ENCODE peak calls at places on chromosomes 5 and 9, in four cellular contexts. D, A, N and V are unnamed samples.

GRCh38 chr5:141973871-141974595 is 5.1 kb downstream of the RNF14 start:
- DNase-seq in D (peak), A (peak), N (no peak), V (peak)

GRCh38 chr9:33708441-33708840 is 86.9 kb upstream of the PRSS3 start:
- DNase-seq in D (no peak), A (no peak), N (no peak), V (no peak)

GRCh38 chr9:37604296-37604695 is 11.9 kb upstream of the TOMM5 start:
- DNase-seq in D (no peak), A (no peak), N (no peak), V (no peak)

GRCh38 chr9:74006935-74007334 is 490.2 kb upstream of the RORB start:
- DNase-seq in D (no peak), A (no peak), N (no peak), V (no peak)

GRCh38 chr5:172802585-172803176 is 31.4 kb upstream of the ERGIC1 start:
- DNase-seq in D (peak), A (peak), N (no peak), V (peak)

GRCh38 chr5:125370486-125370885 is 624.0 kb upstream of the ZNF608 start:
- DNase-seq in D (no peak), A (no peak), N (no peak), V (no peak)

GRCh38 chr5:135821061-135821781 is 13.2 kb upstream of the SLC25A48 start:
- DNase-seq in D (no peak), A (no peak), N (no peak), V (no peak)

GRCh38 chr5:108386345-108387061 is 4.6 kb upstream of the FBXL17 start:
- DNase-seq in D (peak), A (peak), N (no peak), V (peak)

GRCh38 chr5:175680020-175680419 is 22.1 kb downstream of the HRH2 start:
- DNase-seq in D (no peak), A (no peak), N (no peak), V (no peak)

GRCh38 chr5:133723651-133724366 is 111.5 kb upstream of the FSTL4 start:
- DNase-seq in D (no peak), A (no peak), N (no peak), V (no peak)

GRCh38 chr9:136831720-136832104 is 10.6 kb upstream of the AJM1 start:
- DNase-seq in D (no peak), A (no peak), N (no peak), V (no peak)

GRCh38 chr9:121748080-121748479 is 96.6 kb downstream of the DAB2IP start:
- DNase-seq in D (peak), A (peak), N (no peak), V (peak)

GRCh38 chr9:27471789-27472585 is 52.1 kb upstream of the IFNK start:
- DNase-seq in D (no peak), A (no peak), N (no peak), V (peak)

GRCh38 chr5:17218353-17219005 is 1.0 kb downstream of the BASP1 start:
- DNase-seq in D (peak), A (peak), N (no peak), V (peak)

GRCh38 chr9:15187589-15187988 is 119.4 kb downstream of the TTC39B start:
- DNase-seq in D (no peak), A (no peak), N (no peak), V (no peak)

GRCh38 chr5:6159864-6160199 is 218.5 kb downstream of the MED10 start:
- DNase-seq in D (no peak), A (no peak), N (no peak), V (no peak)

GRCh38 chr5:53151713-53152458 is 42.3 kb upstream of the MOCS2 start:
- DNase-seq in D (peak), A (peak), N (no peak), V (peak)

GRCh38 chr9:28620661-28621060 is 1047.4 kb upstream of the C9orf72 start:
- DNase-seq in D (no peak), A (no peak), N (no peak), V (no peak)

GRCh38 chr5:76855961-76856360 is 6.1 kb downstream of the S100Z start:
- DNase-seq in D (no peak), A (no peak), N (no peak), V (no peak)

GRCh38 chr5:56616454-56617160 is 198.7 kb upstream of the MAP3K1 start:
- DNase-seq in D (no peak), A (no peak), N (no peak), V (no peak)

GRCh38 chr9:112447283-112447761 is 39.3 kb upstream of the KIAA1958 start:
- DNase-seq in D (peak), A (peak), N (peak), V (peak)

GRCh38 chr9:4969130-4969529 is 15.9 kb upstream of the JAK2 start:
- DNase-seq in D (no peak), A (no peak), N (no peak), V (no peak)

GRCh38 chr5:147667363-147667762 is 115.2 kb downstream of the JAKMIP2 start:
- DNase-seq in D (no peak), A (no peak), N (no peak), V (no peak)

GRCh38 chr9:74497750-74498615 is 848 bp downstream of the RORB start:
- DNase-seq in D (peak), A (no peak), N (no peak), V (peak)

GRCh38 chr5:102222772-102223171 is 73.3 kb downstream of the SLCO4C1 start:
- DNase-seq in D (no peak), A (no peak), N (no peak), V (no peak)

GRCh38 chr5:168898261-168898911 is 319.2 kb upstream of the PANK3 start:
- DNase-seq in D (no peak), A (no peak), N (no peak), V (no peak)

GRCh38 chr5:140549237-140550144 is 2.0 kb downstream of the EIF4EBP3 start:
- DNase-seq in D (peak), A (peak), N (peak), V (peak)

GRCh38 chr9:137818286-137818685 is 59.3 kb upstream of the CACNA1B start:
- DNase-seq in D (no peak), A (no peak), N (no peak), V (no peak)

GRCh38 chr9:70044450-70045307 is 1.0 kb downstream of the MAMDC2 start:
- DNase-seq in D (peak), A (peak), N (no peak), V (peak)

GRCh38 chr9:33227013-33227398 is 13.0 kb upstream of the SPINK4 start:
- DNase-seq in D (no peak), A (no peak), N (no peak), V (no peak)

GRCh38 chr5:80481019-80481893 is 6.6 kb upstream of the FAM151B start:
- DNase-seq in D (peak), A (peak), N (no peak), V (peak)

GRCh38 chr9:92763721-92764380 is 782 bp downstream of the BICD2 start:
- DNase-seq in D (peak), A (no peak), N (no peak), V (peak)

GRCh38 chr5:31196309-31196708 is 2.8 kb downstream of the CDH6 start:
- DNase-seq in D (no peak), A (peak), N (no peak), V (peak)

GRCh38 chr9:21591221-21592062 is 109.3 kb upstream of the IFNE start:
- DNase-seq in D (peak), A (peak), N (peak), V (peak)

GRCh38 chr5:73378070-73378469 is 70.5 kb downstream of the FOXD1 start:
- DNase-seq in D (no peak), A (peak), N (no peak), V (no peak)

GRCh38 chr5:173751266-173751600 is 134.8 kb upstream of the BOD1 start:
- DNase-seq in D (no peak), A (no peak), N (no peak), V (no peak)

GRCh38 chr9:35666045-35666444 is 1.1 kb upstream of the ARHGEF39 start:
- DNase-seq in D (peak), A (no peak), N (no peak), V (no peak)

GRCh38 chr5:11497651-11498050 is 406.6 kb downstream of the CTNND2 start:
- DNase-seq in D (no peak), A (no peak), N (no peak), V (no peak)